ENCODE peak calls at places on chromosomes 4 and X, in five cellular contexts. S is prostate gland, L is lung, U is suprapubic skin, G is neural progenitor cell. P is an unnamed sample.

GRCh38 chr4:161949941-161950725 is 213.7 kb downstream of the FSTL5 start:
- DNase-seq in S (no peak), L (no peak), G (no peak), U (no peak), P (no peak)

GRCh38 chr4:80540349-80540748 is 204.8 kb downstream of the CFAP299 start:
- DNase-seq in L (no peak), S (no peak), G (no peak), U (no peak), P (no peak)

GRCh38 chr4:183396187-183396738 is 48.2 kb upstream of the CDKN2AIP start:
- DNase-seq in G (no peak), S (no peak), U (peak; percentile 10), L (no peak), P (no peak)

GRCh38 chr4:27129871-27130277 is 269.2 kb downstream of the STIM2 start:
- DNase-seq in U (no peak), G (no peak), L (no peak), S (no peak), P (no peak)

GRCh38 chr4:129822708-129823504 is 727.0 kb downstream of the C4orf33 start:
- DNase-seq in L (peak; percentile 51), U (no peak), S (no peak), G (no peak), P (peak; percentile 29)

GRCh38 chr4:139782926-139783542 is 117.4 kb downstream of the MGST2 start:
- DNase-seq in U (no peak), S (no peak), L (no peak), G (peak; percentile 64), P (no peak)

GRCh38 chrX:1231850-1232505 is 19.5 kb upstream of the CRLF2 start:
- DNase-seq in S (no peak), L (no peak), G (no peak), U (no peak), P (no peak)

GRCh38 chr4:622071-622995 is 3.0 kb upstream of the PDE6B start:
- DNase-seq in L (no peak), G (peak; percentile 1), S (no peak), U (peak; percentile 16), P (no peak)

GRCh38 chr4:53534684-53535083 is 56.6 kb downstream of the LNX1 start:
- DNase-seq in S (no peak), G (no peak), L (no peak), U (no peak), P (no peak)

GRCh38 chr4:184598753-184599491 is 50.3 kb downstream of the CASP3 start:
- DNase-seq in L (no peak), S (no peak), U (no peak), G (no peak), P (no peak)

GRCh38 chr4:24763631-24764302 is 31.6 kb upstream of the SOD3 start:
- DNase-seq in L (no peak), G (no peak), S (peak; percentile 68), U (no peak), P (no peak)

GRCh38 chr4:156158747-156159146 is 205.1 kb upstream of the CTSO start:
- DNase-seq in U (no peak), S (no peak), L (no peak), G (no peak), P (no peak)

GRCh38 chrX:45577361-45577760 is 376.7 kb upstream of the DIPK2B start:
- DNase-seq in U (no peak), G (no peak), S (no peak), L (no peak), P (no peak)

GRCh38 chr4:85274955-85275354 is 200.0 kb upstream of the ARHGAP24 start:
- DNase-seq in G (no peak), L (no peak), U (no peak), S (no peak), P (no peak)

GRCh38 chr4:88177981-88178632 is 19.7 kb upstream of the ABCG2 start:
- DNase-seq in U (no peak), G (peak; percentile 67), L (peak; percentile 61), S (no peak), P (peak; percentile 14)

GRCh38 chrX:64204701-64205440 is 637 bp downstream of the AMER1 start:
- DNase-seq in L (peak; percentile 29), S (peak; percentile 9), G (peak; percentile 44), U (no peak), P (peak; percentile 55)

GRCh38 chr4:80925293-80925692 is 105.2 kb upstream of the BMP3 start:
- DNase-seq in G (no peak), S (no peak), L (no peak), U (no peak), P (no peak)

GRCh38 chr4:25879587-25879986 is 16.8 kb upstream of the SEL1L3 start:
- DNase-seq in U (no peak), G (no peak), L (no peak), S (no peak), P (no peak)

GRCh38 chrX:38717871-38718270 is 83.4 kb upstream of the MID1IP1 start:
- DNase-seq in U (no peak), L (no peak), G (peak; percentile 43), S (no peak), P (no peak)

GRCh38 chr4:3010577-3010976 is 47.2 kb downstream of the GRK4 start:
- DNase-seq in U (peak; percentile 29), L (no peak), G (no peak), S (no peak), P (no peak)

GRCh38 chr4:182089326-182089725 is 153.9 kb upstream of the TENM3 start:
- DNase-seq in S (no peak), G (peak; percentile 25), L (no peak), U (no peak), P (no peak)

GRCh38 chr4:47852121-47852520 is 14.3 kb upstream of the CORIN start:
- DNase-seq in U (no peak), S (peak; percentile 57), L (no peak), G (no peak), P (no peak)

GRCh38 chr4:1208266-1208961 is 36.0 kb upstream of the SPON2 start:
- DNase-seq in L (no peak), S (no peak), G (no peak), U (peak; percentile 66), P (no peak)

GRCh38 chr4:55358668-55359067 is 12.6 kb downstream of the SRD5A3 start:
- DNase-seq in S (no peak), U (no peak), L (no peak), G (no peak), P (no peak)

GRCh38 chr4:128166982-128167381 is 105.9 kb downstream of the LARP1B start:
- DNase-seq in S (no peak), U (no peak), L (no peak), G (no peak), P (no peak)

GRCh38 chr4:173821851-173822250 is 291.8 kb upstream of the HAND2 start:
- DNase-seq in U (no peak), G (no peak), S (no peak), L (no peak), P (no peak)

GRCh38 chr4:184848510-184848909 is 22.7 kb upstream of the ACSL1 start:
- DNase-seq in U (no peak), L (no peak), G (no peak), S (no peak), P (no peak)

GRCh38 chr4:112523008-112523440 is 7.0 kb upstream of the NEUROG2 start:
- DNase-seq in S (no peak), G (peak; percentile 85), U (no peak), L (no peak), P (no peak)
- TF ChIP-seq CTCF in S (no peak), G (peak; percentile 50), U (no peak), L (no peak), P (no peak)

DNA sequence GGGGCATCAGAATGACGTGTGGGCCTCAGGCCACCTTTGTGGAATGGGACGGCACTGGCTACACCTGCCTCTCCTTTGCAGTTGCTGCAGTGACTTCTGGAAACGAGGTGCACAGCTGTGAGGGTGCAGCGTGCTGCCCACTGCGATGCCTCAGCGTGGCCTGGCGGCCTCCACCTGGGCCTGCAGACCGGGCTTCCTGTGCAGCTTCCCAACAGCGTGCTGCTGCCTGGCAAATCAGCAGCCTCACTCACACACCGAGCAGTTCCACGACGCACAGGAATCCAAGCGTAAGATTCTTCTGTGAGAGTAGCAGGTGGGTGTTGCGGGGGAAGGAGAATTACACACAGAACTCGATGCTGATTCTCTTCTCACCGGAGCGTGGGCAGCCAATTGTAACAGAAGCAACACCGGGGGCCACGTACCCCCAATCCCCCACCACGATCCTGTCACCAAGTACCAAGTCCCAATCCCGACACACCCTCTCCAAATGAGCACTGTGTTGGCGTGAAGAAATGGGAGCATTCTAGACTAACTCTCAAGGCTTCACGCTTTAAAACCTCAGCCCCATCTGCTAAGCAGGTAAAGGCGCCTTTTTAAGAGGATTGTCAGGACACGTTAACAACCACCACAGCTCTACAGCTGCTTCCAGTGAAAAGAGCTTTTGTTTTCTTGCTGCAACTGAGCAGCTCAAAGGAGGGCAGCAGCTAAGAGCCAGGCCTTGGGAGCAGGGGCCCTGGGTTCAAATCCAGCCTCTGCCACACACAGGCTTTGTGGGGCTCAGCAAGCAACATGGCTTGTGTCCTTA is 16.9 kb downstream of the WDR1 start:
- DNase-seq in S (no peak), U (no peak), L (no peak), G (peak; percentile 48), P (no peak)
- H3K36me3 ChIP-seq in S (no peaks in the 10 kb centered on the region), U (peaks cover 60% of the 10 kb centered on the region), L (peaks cover 78% of the 10 kb centered on the region), G (no peaks in the 10 kb centered on the region), P (peaks cover 58% of the 10 kb centered on the region)

DNA sequence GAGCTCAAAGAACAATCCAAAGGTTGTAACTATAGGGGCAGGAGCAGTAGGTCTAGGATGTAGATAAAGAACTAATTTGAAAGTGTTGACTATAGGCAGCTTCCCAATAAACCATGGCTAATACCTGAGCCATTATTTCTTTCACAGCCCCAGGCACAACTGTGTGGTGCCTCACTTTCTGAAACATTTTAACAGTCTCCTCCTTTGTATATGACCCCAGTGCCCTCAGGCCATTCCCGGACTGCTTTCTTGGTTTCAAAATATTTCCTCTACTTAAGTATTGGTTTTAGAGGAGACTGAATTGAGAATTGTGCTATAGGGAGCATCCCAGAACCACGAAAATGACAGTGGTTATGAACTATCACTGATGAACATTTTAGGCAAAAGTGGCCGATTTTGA is 728.7 kb downstream of the IL1RAPL1 start:
- DNase-seq in S (no peak), L (no peak), G (no peak), U (no peak), P (no peak)
- TF ChIP-seq CTCF in S (no peak), L (no peak), G (no peak), U (no peak), P (no peak)

GRCh38 chrX:154366666-154367055 is 7.8 kb downstream of the FLNA start:
- DNase-seq in G (no peak), U (no peak), L (no peak), S (peak; percentile 64), P (no peak)

GRCh38 chrX:154367474-154368308 is 6.7 kb downstream of the FLNA start:
- DNase-seq in S (no peak), U (no peak), G (no peak), L (no peak), P (no peak)

GRCh38 chrX:154363706-154364439 is 10.6 kb downstream of the FLNA start:
- DNase-seq in U (no peak), L (no peak), S (no peak), G (no peak), P (no peak)

GRCh38 chrX:154365997-154366665 is 8.3 kb downstream of the FLNA start:
- DNase-seq in L (no peak), S (no peak), G (no peak), U (no peak), P (no peak)

DNA sequence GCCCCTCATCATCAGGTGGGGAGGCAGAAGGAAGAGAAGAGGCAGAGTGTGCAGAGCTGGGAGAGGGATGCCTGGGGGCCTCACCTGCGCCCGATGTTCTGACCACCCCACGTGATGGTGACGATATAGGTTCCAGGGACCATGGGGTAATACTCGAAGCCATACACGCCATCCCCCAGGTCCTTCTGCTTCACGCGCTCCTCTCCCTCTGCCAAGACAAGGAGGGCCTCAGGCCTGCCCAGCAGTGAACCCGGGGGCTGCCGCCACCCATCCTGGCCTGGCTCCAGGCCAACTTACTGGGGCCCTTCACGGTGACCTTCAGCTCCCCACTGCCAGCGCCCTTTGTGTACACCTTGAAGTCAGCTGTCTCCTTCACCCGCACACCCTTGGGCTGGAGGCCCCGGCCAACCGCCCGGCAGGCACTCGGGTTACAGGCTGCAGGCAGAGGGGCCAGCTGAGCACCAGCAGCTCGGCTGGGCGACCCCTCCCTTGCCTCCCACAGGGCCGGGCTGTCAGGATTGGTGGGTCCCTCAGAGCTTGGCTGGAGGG is 9.3 kb downstream of the FLNA start:
- DNase-seq in L (no peak), S (no peak), U (no peak), G (no peak), P (no peak)
- H3K36me3 ChIP-seq in L (peaks cover 61% of the 10 kb centered on the region), S (no peaks in the 10 kb centered on the region), U (peaks cover 64% of the 10 kb centered on the region), G (no peaks in the 10 kb centered on the region), P (peaks cover 78% of the 10 kb centered on the region)